ENCODE peak calls at places on chromosome X, in nine cellular contexts. W is lung; B is kidney tubule cell; P is left colon; L is heart right ventricle; Q is activated T-helper 2 cell treated with anti-CD3 and anti-CD28 coated beads, Interferon-gamma antibody, Interleukin-2, Interleukin-4, amounts not matched to agents 10 μg/mL and 5 μg/mL and 100 μg/mL, durations not matched to agents 14 hours and 24 hours and 36 hours; H is fibroblast of villous mesenchyme; C is AG09309; R is stimulated activated CD8-positive, alpha-beta memory T cell treated with anti-CD3 and anti-CD28 coated beads, Interleukin-7, amount 100 ng/mL, for 1 hour. F is an unnamed sample.

GRCh38 chrX:15977644-15978043 is 123.0 kb upstream of the AP1S2 start:
- DNase-seq in H (no peak), Q (no peak), R (no peak), W (no peak), C (no peak), P (no peak), L (no peak), B (no peak), F (no peak)

GRCh38 chrX:103722505-103722904 is 11.8 kb downstream of the TMEM31 start:
- DNase-seq in P (no peak), L (no peak), R (no peak), C (no peak), H (peak), B (no peak), Q (no peak), W (no peak), F (no peak)

GRCh38 chrX:71618303-71618721 is at the start of gene CXCR3:
- DNase-seq in W (peak), H (no peak), L (peak), Q (peak), C (no peak), P (peak), B (peak), R (peak), F (no peak)

GRCh38 chrX:142327182-142327581 is 122.1 kb upstream of the MAGEC2 start:
- DNase-seq in H (no peak), B (no peak), W (no peak), Q (no peak), L (no peak), P (no peak), R (no peak), C (no peak), F (no peak)

GRCh38 chrX:154043003-154043402 is 23.3 kb upstream of the IRAK1 start:
- DNase-seq in C (no peak), L (no peak), W (no peak), Q (no peak), P (no peak), H (peak), R (no peak), B (no peak), F (no peak)

GRCh38 chrX:3384330-3384729 is 37.9 kb upstream of the MXRA5 start:
- DNase-seq in R (no peak), Q (no peak), C (no peak), W (no peak), B (peak), L (no peak), P (no peak), H (no peak), F (no peak)

GRCh38 chrX:19811807-19812604 is 75.4 kb downstream of the SH3KBP1 start:
- DNase-seq in P (no peak), Q (no peak), W (no peak), R (no peak), C (no peak), B (no peak), H (peak), L (no peak), F (no peak)

GRCh38 chrX:9911479-9911878 is 55.7 kb upstream of the CLDN34 start:
- DNase-seq in B (peak), C (no peak), R (no peak), H (peak), P (no peak), W (peak), Q (no peak), L (no peak), F (no peak)

GRCh38 chrX:42025861-42026260 is 102.5 kb upstream of the CASK start:
- DNase-seq in L (no peak), R (no peak), H (no peak), Q (no peak), W (no peak), B (no peak), C (no peak), P (no peak), F (no peak)

GRCh38 chrX:5915783-5916182 is 312.9 kb downstream of the NLGN4X start:
- DNase-seq in B (no peak), L (no peak), Q (no peak), P (no peak), R (no peak), W (no peak), C (no peak), H (no peak), F (no peak)

GRCh38 chrX:71052721-71053120 is 15.4 kb downstream of the SNX12 start:
- DNase-seq in Q (no peak), W (no peak), R (no peak), L (no peak), C (no peak), P (no peak), B (no peak), H (no peak), F (no peak)

GRCh38 chrX:27953161-27953560 is 28.1 kb downstream of the DCAF8L1 start:
- DNase-seq in R (no peak), Q (no peak), B (no peak), W (no peak), L (no peak), P (no peak), H (no peak), C (no peak), F (no peak)

GRCh38 chrX:53682885-53683555 is 3.5 kb downstream of the HUWE1 start:
- DNase-seq in Q (peak), R (no peak), H (peak), C (no peak), P (peak), L (no peak), B (peak), W (peak), F (no peak)

GRCh38 chrX:101391831-101392230 is 1.0 kb downstream of the RPL36A start:
- DNase-seq in C (no peak), P (no peak), B (no peak), Q (no peak), L (no peak), H (no peak), R (no peak), W (no peak), F (no peak)

GRCh38 chrX:87338510-87338909 is 179.1 kb upstream of the KLHL4 start:
- DNase-seq in W (no peak), P (no peak), H (peak), B (peak), R (no peak), Q (no peak), C (no peak), L (no peak), F (no peak)

GRCh38 chrX:131843996-131844395 is 179.1 kb upstream of the STK26 start:
- DNase-seq in B (no peak), Q (no peak), R (no peak), L (no peak), H (no peak), P (no peak), C (no peak), W (no peak), F (no peak)

GRCh38 chrX:2423293-2423692 is 77.5 kb downstream of the DHRSX start:
- DNase-seq in Q (no peak), H (no peak), W (no peak), R (no peak), P (no peak), C (peak), L (no peak), B (peak), F (no peak)

GRCh38 chrX:27354021-27354420 is 109.1 kb downstream of the PPP4R3C start:
- DNase-seq in Q (no peak), C (no peak), R (no peak), L (no peak), B (no peak), W (no peak), H (no peak), P (no peak), F (no peak)

GRCh38 chrX:2500091-2500680 is 590 bp downstream of the DHRSX start:
- DNase-seq in L (peak), P (no peak), Q (peak), C (no peak), R (no peak), W (no peak), B (peak), H (peak), F (no peak)

GRCh38 chrX:43165343-43165920 is 387.5 kb upstream of the PPP1R2C start:
- DNase-seq in B (no peak), R (no peak), P (no peak), L (no peak), W (no peak), C (no peak), H (no peak), Q (no peak), F (no peak)

GRCh38 chrX:15129412-15129811 is 140.5 kb downstream of the ASB9 start:
- DNase-seq in W (no peak), R (no peak), Q (no peak), P (no peak), L (no peak), C (no peak), H (no peak), B (no peak), F (no peak)

GRCh38 chrX:135346975-135347374 is 37.7 kb downstream of the ETDC start:
- DNase-seq in P (no peak), C (no peak), R (no peak), B (no peak), Q (no peak), L (no peak), W (no peak), H (peak), F (no peak)

GRCh38 chrX:40058719-40059118 is 39.0 kb downstream of the BCOR start:
- DNase-seq in L (no peak), B (no peak), W (no peak), Q (no peak), R (no peak), P (peak), H (no peak), C (no peak), F (no peak)

GRCh38 chrX:136906921-136907510 is 26.5 kb upstream of the RBMX start:
- DNase-seq in L (no peak), H (no peak), Q (no peak), W (no peak), R (no peak), B (no peak), C (no peak), P (no peak), F (no peak)

GRCh38 chrX:111435469-111435868 is 23.5 kb upstream of the DCX start:
- DNase-seq in W (no peak), H (no peak), B (no peak), L (no peak), Q (no peak), C (no peak), R (no peak), P (no peak), F (no peak)

GRCh38 chrX:137566746-137567473 is 983 bp downstream of the ZIC3 start:
- DNase-seq in P (no peak), C (no peak), H (no peak), Q (no peak), L (no peak), W (no peak), B (no peak), R (no peak), F (no peak)

GRCh38 chrX:47489507-47490275 is 6.7 kb upstream of the ZNF41 start:
- DNase-seq in R (no peak), W (no peak), C (no peak), L (peak), P (no peak), H (no peak), Q (no peak), B (no peak), F (no peak)

GRCh38 chrX:31800219-31800618 is 728.4 kb upstream of the FTHL17 start:
- DNase-seq in R (no peak), L (no peak), H (no peak), C (no peak), P (no peak), Q (no peak), B (no peak), W (no peak), F (no peak)

GRCh38 chrX:47507204-47507878 is 24.3 kb upstream of the ZNF41 start:
- DNase-seq in C (no peak), L (no peak), R (no peak), W (no peak), Q (no peak), B (no peak), P (no peak), H (no peak), F (no peak)

GRCh38 chrX:70826715-70827114 is 81.8 kb downstream of the TEX11 start:
- DNase-seq in Q (no peak), L (no peak), H (peak), W (no peak), B (no peak), P (no peak), C (no peak), R (no peak), F (no peak)

GRCh38 chrX:39840141-39841126 is 257.3 kb downstream of the BCOR start:
- DNase-seq in Q (no peak), B (no peak), C (no peak), P (no peak), L (no peak), W (no peak), R (no peak), H (no peak), F (no peak)

GRCh38 chrX:122517781-122518180 is 666.3 kb upstream of the GRIA3 start:
- DNase-seq in B (peak), L (no peak), Q (no peak), W (no peak), R (no peak), P (no peak), C (no peak), H (peak), F (no peak)

GRCh38 chrX:40960041-40960440 is 125.2 kb upstream of the USP9X start:
- DNase-seq in W (no peak), L (no peak), H (no peak), R (no peak), B (no peak), P (no peak), Q (no peak), C (no peak), F (no peak)

GRCh38 chrX:72123471-72124185 is 8.1 kb downstream of the RTL5 start:
- DNase-seq in C (no peak), L (peak), Q (no peak), W (no peak), B (no peak), P (no peak), H (peak), R (no peak), F (no peak)